ENCODE peak calls at places on chromosomes 16 and 17, in four cellular contexts. D is suprapubic skin, W is IMR-90, L is K562. O is an unnamed sample.

GRCh38 chr17:56918916-56919315 is 5.1 kb upstream of the TRIM25 start:
- DNase-seq in W (no peak), D (no peak), L (no peak), O (no peak)

GRCh38 chr17:8735336-8735939 is 9.2 kb downstream of the CCDC42 start:
- DNase-seq in L (no peak), W (no peak), D (peak), O (no peak)

GRCh38 chr16:50245417-50246298 is 20.7 kb upstream of the ADCY7 start:
- DNase-seq in L (peak), W (peak), D (no peak), O (peak)

GRCh38 chr17:78557598-78558039 is 19.6 kb downstream of the DNAH17 start:
- DNase-seq in W (peak), D (no peak), L (no peak), O (no peak)

GRCh38 chr16:56617212-56618085 is 8.1 kb upstream of the MT1E start:
- DNase-seq in W (peak), D (no peak), L (no peak), O (peak)

GRCh38 chr17:81338301-81339179 is 43.4 kb upstream of the SLC38A10 start:
- DNase-seq in W (no peak), L (no peak), D (no peak), O (no peak)

GRCh38 chr17:61149862-61150362 is 249.7 kb upstream of the TBX2 start:
- DNase-seq in L (no peak), D (no peak), W (no peak), O (no peak)

GRCh38 chr17:76696763-76697701 is 13.7 kb downstream of the MXRA7 start:
- DNase-seq in W (no peak), D (no peak), L (no peak), O (no peak)

GRCh38 chr17:75024686-75025397 is 12.4 kb downstream of the MRPL58 start:
- DNase-seq in D (no peak), W (no peak), L (no peak), O (no peak)

GRCh38 chr17:65472602-65473001 is 88.8 kb downstream of the AXIN2 start:
- DNase-seq in L (no peak), W (no peak), D (no peak), O (peak)

GRCh38 chr17:60524463-60525346 is 1.3 kb downstream of the APPBP2 start:
- DNase-seq in L (no peak), W (peak), D (no peak), O (no peak)

GRCh38 chr16:31876955-31877828 is 3.6 kb downstream of the ZNF267 start:
- DNase-seq in L (no peak), W (peak), D (no peak), O (no peak)

GRCh38 chr17:46984892-46985291 is 5.8 kb upstream of the RPRML start:
- DNase-seq in D (no peak), L (no peak), W (no peak), O (no peak)

GRCh38 chr16:12900599-12901203 is 697 bp upstream of the SHISA9 start:
- DNase-seq in W (no peak), L (no peak), D (no peak), O (no peak)

GRCh38 chr16:49932943-49933342 is 77.0 kb upstream of the ZNF423 start:
- DNase-seq in D (no peak), W (peak), L (no peak), O (no peak)

GRCh38 chr17:50828508-50829170 is 6.7 kb upstream of the WFIKKN2 start:
- DNase-seq in D (no peak), W (no peak), L (no peak), O (no peak)

GRCh38 chr17:74410001-74410443 is 21.9 kb upstream of the GPRC5C start:
- DNase-seq in D (no peak), L (no peak), W (no peak), O (no peak)

GRCh38 chr16:86733526-86734254 is 155.3 kb downstream of the FOXL1 start:
- DNase-seq in W (no peak), D (no peak), L (no peak), O (no peak)

GRCh38 chr16:57899771-57900661 is 70.9 kb downstream of the CNGB1 start:
- DNase-seq in W (peak), D (no peak), L (peak), O (peak)

GRCh38 chr16:49598386-49599170 is 225.0 kb downstream of the C16orf78 start:
- DNase-seq in L (no peak), D (peak), W (no peak), O (no peak)

GRCh38 chr16:12002447-12003006 is 26.0 kb downstream of the SNX29 start:
- DNase-seq in W (peak), D (no peak), L (peak), O (no peak)

GRCh38 chr16:183005-183404 is 2.7 kb downstream of the HBQ1 start:
- DNase-seq in D (no peak), L (no peak), W (no peak), O (no peak)

GRCh38 chr17:75406222-75406615 is 741 bp upstream of the GRB2 start:
- DNase-seq in L (no peak), D (no peak), W (no peak), O (no peak)

GRCh38 chr17:37802712-37803416 is 58.0 kb upstream of the HNF1B start:
- DNase-seq in L (no peak), D (no peak), W (peak), O (no peak)

GRCh38 chr16:67504190-67505021 is 21.1 kb upstream of the AGRP start:
- DNase-seq in W (peak), D (no peak), L (peak), O (no peak)

GRCh38 chr17:13865650-13866049 is 203.7 kb upstream of the COX10 start:
- DNase-seq in L (no peak), W (no peak), D (no peak), O (no peak)

DNA sequence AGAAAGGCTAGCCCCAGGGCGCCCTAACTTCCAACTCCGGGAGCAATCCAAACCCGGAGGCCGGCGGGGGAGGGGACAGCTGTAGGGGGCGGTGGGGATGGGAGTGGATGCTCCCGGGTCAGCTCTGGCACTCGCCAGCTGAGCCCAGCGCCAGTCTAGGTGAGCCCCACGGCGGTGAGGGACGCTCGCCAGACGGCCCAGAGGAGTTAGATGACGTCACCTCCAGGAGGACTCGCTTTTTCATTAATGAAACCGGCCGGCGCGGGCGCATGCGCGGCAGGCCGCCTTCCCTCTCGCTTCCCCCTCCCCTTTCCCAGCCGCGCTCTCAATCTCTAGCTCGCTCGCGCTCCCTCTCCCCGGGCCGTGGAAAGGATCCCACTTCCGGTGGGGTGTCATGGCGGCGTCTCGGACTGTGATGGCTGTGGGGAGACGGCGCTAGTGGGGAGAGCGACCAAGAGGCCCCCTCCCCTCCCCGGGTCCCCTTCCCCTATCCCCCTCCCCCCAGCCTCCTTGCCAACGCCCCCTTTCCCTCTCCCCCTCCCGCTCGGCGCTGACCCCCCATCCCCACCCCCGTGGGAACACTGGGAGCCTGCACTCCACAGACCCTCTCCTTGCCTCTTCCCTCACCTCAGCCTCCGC is at the start of gene NF1:
- DNase-seq in L (peak), D (peak), W (peak), O (peak)
- TF ChIP-seq POLR2A in L (peak), D (peak), W (peak), O (peak)

DNA sequence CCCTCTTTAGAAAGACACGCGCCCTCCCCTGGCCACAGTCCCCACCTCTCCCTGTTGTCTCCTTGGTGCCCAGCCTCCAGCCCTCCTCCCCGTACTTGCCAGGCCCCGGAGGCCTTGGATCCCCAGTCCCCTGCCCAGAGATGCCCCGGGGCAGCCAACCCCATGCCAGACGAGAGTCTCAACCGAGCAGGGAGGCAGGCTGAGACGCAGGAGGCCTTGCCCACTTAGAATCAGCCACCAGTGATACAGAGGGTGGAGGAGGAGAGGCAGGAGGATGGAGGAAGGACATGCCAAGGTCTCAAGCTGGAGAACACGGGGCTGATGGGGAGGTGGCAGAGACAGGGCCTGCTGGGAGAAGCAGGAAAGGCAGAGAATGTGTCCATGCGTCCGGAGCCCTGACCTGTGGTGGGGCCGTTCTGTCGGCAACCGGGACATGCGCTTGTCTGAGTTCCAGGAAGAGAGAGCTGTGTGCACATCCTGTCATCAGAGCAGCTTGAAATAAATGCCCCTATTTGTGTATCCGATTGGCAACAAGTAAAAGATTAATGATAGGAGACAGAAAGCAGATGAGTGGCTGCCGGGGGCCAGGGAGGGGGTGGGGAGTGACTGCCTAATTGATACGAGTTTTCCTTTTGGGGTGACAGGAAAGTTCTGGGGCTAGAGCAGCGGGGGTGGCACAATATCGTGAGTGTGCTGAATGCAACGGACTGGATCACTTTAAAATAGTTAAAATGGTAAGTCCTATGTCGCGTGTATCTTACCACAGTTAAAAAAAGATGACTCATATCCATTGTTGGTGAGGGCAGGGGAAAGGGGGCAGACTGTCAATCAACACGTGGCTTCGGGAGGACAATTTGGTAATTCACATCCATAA is 44.7 kb upstream of the MEAK7 start:
- DNase-seq in L (no peak), W (no peak), D (no peak), O (no peak)
- TF ChIP-seq POLR2A in L (no peak), W (no peak), D (no peak), O (no peak)

GRCh38 chr16:3625331-3625730 is 13.9 kb upstream of the SLX4 start:
- DNase-seq in L (no peak), D (peak), W (no peak), O (no peak)
- TF ChIP-seq POLR2A in L (no peak), D (no peak), W (no peak), O (no peak)

GRCh38 chr17:69516911-69517310 is 102.4 kb downstream of the MAP2K6 start:
- DNase-seq in D (no peak), L (no peak), W (no peak), O (no peak)
- TF ChIP-seq POLR2A in D (no peak), L (no peak), W (no peak), O (no peak)

GRCh38 chr16:69761983-69762842 is at the start of gene WWP2:
- DNase-seq in W (peak), L (peak), D (peak), O (peak)
- TF ChIP-seq POLR2A in W (no peak), L (peak), D (peak), O (peak)

DNA sequence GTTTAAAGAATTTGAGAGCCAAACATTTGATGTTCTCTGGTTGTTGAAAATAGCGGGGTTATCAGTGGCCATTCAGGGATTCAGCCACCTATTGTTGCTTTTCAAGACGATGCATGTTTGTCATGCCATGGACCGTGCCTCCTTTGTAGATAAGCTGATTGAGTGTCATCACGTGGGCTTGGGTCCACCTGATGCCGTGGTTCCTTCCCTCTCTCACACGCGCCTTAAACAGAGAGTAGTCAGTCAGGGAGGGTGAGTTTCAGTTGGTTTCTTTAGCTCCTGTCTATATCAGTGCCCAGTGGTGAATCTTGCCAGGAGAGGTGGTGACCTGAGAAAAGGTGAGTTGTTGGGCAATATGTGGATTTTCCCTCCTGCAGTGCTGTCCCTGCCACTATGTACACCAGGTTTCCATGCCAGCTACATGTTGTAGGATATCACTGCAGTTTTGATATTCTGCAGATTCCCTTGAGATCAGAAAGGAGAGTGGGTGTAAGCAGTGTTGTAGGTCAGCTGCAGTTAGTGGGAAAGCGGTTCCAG is 129.7 kb downstream of the LAT start:
- DNase-seq in W (no peak), L (no peak), D (no peak), O (no peak)
- TF ChIP-seq POLR2A in W (no peak), L (no peak), D (no peak), O (no peak)

DNA sequence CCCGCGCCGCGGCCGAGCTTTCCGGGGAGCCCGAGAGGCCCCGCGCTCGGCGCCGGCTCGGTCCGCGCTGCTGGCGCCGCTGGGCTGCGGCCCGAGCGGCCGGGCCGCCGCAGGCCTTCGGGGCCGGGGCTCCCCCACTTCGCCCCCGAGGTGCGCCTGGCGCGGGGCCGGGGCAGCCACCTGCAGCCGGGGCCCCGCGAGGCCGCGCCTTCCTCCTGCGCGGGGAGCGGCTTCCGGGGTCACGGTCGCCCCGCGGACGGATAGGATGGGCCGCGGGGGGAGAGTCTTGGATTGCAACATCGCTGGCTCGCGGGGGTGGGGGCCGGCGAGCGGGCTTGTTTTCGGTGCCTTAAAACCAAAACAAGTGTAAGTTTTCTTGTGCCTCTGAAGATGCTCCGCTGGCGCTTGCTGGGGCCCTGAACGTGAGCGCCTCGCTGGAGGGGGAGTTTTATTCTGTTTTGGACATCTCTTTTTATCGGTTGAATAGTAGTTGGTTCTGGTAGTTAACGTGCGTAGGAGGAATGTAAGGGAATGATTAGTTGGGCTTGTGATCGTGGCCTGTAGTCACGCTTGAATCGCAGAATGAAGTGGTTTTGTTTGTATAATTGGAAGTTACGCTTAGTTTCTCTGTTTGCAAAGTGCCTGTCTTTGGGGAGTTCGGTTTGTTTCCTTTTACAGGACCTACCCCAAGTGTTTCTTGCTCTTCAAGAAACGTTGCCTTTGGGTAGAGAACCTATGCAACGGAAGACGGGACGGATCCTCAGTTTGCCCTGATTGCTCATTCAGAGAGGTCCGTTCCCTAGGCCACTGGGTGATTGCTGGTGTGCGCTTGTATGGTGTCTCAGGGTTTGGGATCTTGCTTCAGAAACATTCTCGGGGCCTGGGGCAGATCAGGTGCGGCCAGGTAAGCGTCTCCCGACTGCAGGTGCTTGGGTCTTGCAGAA is 724 bp downstream of the UBE2I start:
- DNase-seq in D (no peak), L (peak), W (peak), O (no peak)
- TF ChIP-seq POLR2A in D (no peak), L (no peak), W (no peak), O (no peak)

GRCh38 chr16:88940196-88941050 is 36.6 kb downstream of the CBFA2T3 start:
- DNase-seq in D (no peak), W (no peak), L (no peak), O (no peak)
- TF ChIP-seq POLR2A in D (peak), W (no peak), L (no peak), O (no peak)

GRCh38 chr17:17751996-17752821 is 71.0 kb downstream of the RAI1 start:
- DNase-seq in D (peak), W (peak), L (peak), O (peak)
- TF ChIP-seq POLR2A in D (no peak), W (no peak), L (peak), O (peak)

DNA sequence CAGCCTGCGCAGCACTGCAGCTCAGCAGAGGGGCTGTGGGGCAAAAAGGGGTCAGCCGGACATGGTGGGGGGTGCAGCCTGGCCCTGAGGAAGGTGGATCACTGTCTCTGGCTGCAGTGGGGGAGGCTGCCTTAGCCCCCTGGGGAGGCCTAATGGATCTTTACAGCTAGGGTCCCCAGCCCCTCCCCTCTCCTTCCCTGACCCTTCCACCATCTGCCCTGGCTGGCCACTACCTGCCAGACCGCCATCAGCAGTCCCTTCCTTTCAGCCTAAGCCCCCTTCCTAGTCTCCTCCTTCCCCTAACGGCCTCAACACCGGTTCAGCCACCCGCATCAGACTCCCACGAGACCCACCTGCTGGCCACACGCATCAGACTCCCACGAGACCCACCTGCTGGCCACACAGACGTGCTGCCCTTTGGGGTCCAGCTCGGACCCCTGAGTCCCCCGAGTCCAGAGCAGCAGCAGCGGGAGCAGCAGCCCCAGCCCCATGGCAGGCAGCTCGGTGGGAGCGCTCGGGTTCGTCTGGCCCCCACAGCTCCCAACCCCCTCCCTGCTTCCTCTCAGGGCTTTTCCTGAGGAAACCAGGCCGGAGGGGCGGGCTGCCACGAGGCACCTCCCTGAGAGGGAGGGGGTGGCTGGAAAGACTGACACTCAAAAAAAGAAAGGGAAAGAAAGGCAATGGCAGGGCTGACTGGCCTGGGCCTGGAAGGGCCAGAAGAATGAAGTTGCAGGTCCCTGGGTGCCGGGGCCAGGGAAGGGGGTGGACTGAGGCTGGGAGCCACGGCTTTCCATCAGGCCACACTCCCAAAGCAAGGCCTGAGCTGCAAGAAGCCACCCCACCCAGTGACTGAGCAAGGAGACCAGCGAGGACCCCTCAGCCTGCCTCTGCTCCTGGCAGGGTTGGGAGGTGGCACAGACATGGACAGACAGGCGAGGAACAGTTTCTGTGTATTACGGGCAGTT is at the start of gene SCARF1:
- DNase-seq in L (no peak), W (no peak), D (no peak), O (no peak)
- TF ChIP-seq POLR2A in L (no peak), W (no peak), D (no peak), O (no peak)